ENCODE peak calls at places on chromosomes 3 and 15, in five cellular contexts. J is K562, E is HepG2, L is H1, I is GM12878. P is an unnamed sample.

GRCh38 chr3:71393093-71393492 is 190.4 kb downstream of the FOXP1 start:
- DNase-seq in J (no peak), E (no peak), L (no peak), I (no peak), P (no peak)

GRCh38 chr15:67998599-67999122 is 55.5 kb upstream of the PIAS1 start:
- DNase-seq in J (no peak), L (no peak), E (no peak), I (no peak), P (peak; percentile 57)

GRCh38 chr3:15319127-15319526 is 13.3 kb downstream of the SH3BP5 start:
- DNase-seq in L (no peak), E (no peak), I (no peak), J (no peak), P (no peak)

GRCh38 chr3:139353920-139354556 is 10.2 kb downstream of the MRPS22 start:
- DNase-seq in J (peak; percentile 63), L (no peak), E (peak; percentile 62), I (no peak), P (peak; percentile 53)

GRCh38 chr15:25859838-25860645 is 3.1 kb downstream of the ATP10A start:
- DNase-seq in E (no peak), I (no peak), J (no peak), L (no peak), P (no peak)

GRCh38 chr15:45268135-45268534 is 16.1 kb downstream of the SLC28A2 start:
- DNase-seq in J (no peak), E (peak; percentile 30), I (no peak), L (no peak), P (peak; percentile 18)

GRCh38 chr3:190531406-190531805 is 17.5 kb downstream of the IL1RAP start:
- DNase-seq in E (no peak), I (no peak), J (no peak), L (no peak), P (no peak)

GRCh38 chr3:108552267-108553159 is 36.7 kb downstream of the CIP2A start:
- DNase-seq in L (no peak), J (no peak), I (no peak), E (peak; percentile 35), P (peak; percentile 53)

GRCh38 chr3:57288403-57288802 is 4.1 kb downstream of the ASB14 start:
- DNase-seq in J (no peak), E (no peak), I (no peak), L (no peak), P (no peak)

GRCh38 chr3:57281710-57282109 is 10.8 kb downstream of the ASB14 start:
- DNase-seq in J (no peak), L (no peak), E (no peak), I (no peak), P (no peak)

GRCh38 chr3:57287205-57287604 is 5.3 kb downstream of the ASB14 start:
- DNase-seq in I (no peak), E (no peak), L (no peak), J (no peak), P (no peak)

GRCh38 chr3:57279685-57280084 is 12.8 kb downstream of the ASB14 start:
- DNase-seq in J (no peak), E (no peak), I (no peak), L (no peak), P (no peak)

GRCh38 chr3:57283366-57283765 is 9.1 kb downstream of the ASB14 start:
- DNase-seq in E (no peak), L (no peak), I (no peak), J (no peak), P (no peak)
- TF ChIP-seq HDAC2 in E (no peak), L (no peak), I (no peak), J (no peak), P (no peak)

GRCh38 chr3:134326760-134327593 is 47.3 kb downstream of the AMOTL2 start:
- DNase-seq in I (no peak), E (peak; percentile 90), J (no peak), L (no peak), P (peak; percentile 94)
- TF ChIP-seq HDAC2 in I (no peak), E (peak; percentile 64), J (no peak), L (no peak), P (no peak)

GRCh38 chr15:90598053-90598577 is 68.4 kb downstream of the CRTC3 start:
- DNase-seq in I (peak; percentile 46), J (peak; percentile 74), L (no peak), E (peak; percentile 40), P (peak; percentile 56)
- TF ChIP-seq HDAC2 in I (no peak), J (no peak), L (no peak), E (no peak), P (no peak)

DNA sequence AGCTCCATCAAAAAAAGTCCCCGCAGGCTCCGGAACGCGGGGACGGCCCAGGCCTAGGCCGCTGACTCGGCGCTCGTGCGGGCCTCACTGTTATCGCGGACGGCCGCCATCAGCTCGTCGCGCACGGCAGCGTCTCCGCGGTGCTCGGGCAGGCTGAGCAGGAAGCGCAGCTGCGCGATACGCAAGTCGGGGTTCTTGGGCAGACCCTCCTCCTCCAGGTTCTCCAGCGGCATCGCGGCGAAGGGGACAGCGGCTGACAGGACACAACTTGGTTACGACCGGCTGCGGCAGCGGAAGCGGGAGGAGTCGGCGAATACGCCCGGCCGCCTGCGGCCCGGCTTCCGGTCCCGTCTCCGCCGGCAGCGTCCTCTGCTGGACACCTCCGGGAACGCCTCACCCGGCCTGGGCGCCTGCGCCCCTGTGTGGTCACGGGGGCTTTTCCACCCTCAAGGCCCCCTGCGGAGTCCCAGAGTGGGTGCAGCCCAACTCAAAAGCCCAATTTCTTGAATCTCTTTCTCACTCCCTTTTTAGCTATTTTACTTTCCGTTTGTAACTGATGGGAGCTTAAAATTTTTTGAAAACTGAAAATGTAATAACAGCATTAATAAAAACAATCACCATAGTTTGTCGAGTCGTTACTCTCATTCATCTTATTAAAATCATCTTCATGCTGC is at the start of gene PSMD6:
- DNase-seq in J (peak; percentile 86), L (peak; percentile 57), E (peak; percentile 68), I (peak; percentile 49), P (peak; percentile 85)
- TF ChIP-seq HDAC2 in J (no peak), L (peak; percentile 60), E (peak; percentile 78), I (no peak), P (no peak)

GRCh38 chr3:162295323-162295983 is 798.8 kb downstream of the OTOL1 start:
- DNase-seq in L (no peak), I (no peak), E (no peak), J (no peak), P (peak; percentile 91)
- TF ChIP-seq HDAC2 in L (no peak), I (no peak), E (no peak), J (no peak), P (no peak)

GRCh38 chr3:75906555-75907112 is 121.3 kb upstream of the ZNF717 start:
- DNase-seq in E (no peak), L (peak; percentile 46), J (no peak), I (no peak), P (no peak)
- TF ChIP-seq HDAC2 in E (no peak), L (no peak), J (no peak), I (no peak), P (no peak)

DNA sequence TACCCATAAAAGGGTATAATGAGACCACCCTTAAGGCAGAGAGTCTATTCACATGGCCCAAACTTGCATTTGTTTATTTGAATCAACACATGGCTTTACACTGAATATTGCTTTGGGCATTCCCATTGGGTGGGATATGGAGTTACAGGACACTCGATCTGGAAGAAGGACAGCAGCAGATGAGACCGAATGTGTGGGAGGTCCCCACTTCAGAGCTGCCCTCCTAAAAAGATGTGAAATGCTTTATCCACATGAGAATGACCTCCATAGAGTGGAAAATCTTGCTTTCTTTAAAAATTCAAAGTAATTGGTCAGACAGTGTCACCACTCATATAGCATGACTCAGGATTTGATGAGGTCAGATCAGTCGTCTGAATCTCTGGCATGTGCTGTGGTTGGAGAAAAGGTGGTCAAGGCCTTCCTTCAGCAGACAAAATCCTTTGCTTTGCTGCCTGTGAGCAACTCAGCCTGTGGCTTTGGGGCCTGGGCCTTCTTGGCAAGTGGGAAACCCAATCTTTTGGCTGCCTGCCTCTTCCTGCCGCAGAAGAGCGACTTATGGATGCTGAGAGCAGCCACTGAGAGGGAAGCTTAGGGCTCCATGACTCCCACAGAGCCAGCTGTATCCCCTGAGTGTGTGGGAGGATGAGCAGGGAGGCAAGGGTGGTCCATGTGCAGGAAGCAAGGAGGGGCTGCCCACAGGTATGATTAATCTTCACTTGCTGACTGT is 39.3 kb downstream of the IL16 start:
- DNase-seq in L (no peak), E (no peak), J (no peak), I (no peak), P (no peak)
- TF ChIP-seq HDAC2 in L (no peak), E (no peak), J (no peak), I (no peak), P (no peak)

GRCh38 chr3:44509393-44509921 is 32.0 kb upstream of the ZNF445 start:
- DNase-seq in L (no peak), I (no peak), E (no peak), J (peak; percentile 36), P (peak; percentile 3)

GRCh38 chr3:44511238-44511567 is 33.7 kb upstream of the ZNF445 start:
- DNase-seq in E (peak; percentile 46), J (no peak), I (no peak), L (no peak), P (no peak)

GRCh38 chr3:44506961-44507360 is 29.5 kb upstream of the ZNF445 start:
- DNase-seq in L (peak; percentile 10), E (no peak), J (no peak), I (no peak), P (no peak)

GRCh38 chr3:44506556-44506955 is 29.1 kb upstream of the ZNF445 start:
- DNase-seq in J (no peak), I (no peak), E (no peak), L (no peak), P (no peak)

DNA sequence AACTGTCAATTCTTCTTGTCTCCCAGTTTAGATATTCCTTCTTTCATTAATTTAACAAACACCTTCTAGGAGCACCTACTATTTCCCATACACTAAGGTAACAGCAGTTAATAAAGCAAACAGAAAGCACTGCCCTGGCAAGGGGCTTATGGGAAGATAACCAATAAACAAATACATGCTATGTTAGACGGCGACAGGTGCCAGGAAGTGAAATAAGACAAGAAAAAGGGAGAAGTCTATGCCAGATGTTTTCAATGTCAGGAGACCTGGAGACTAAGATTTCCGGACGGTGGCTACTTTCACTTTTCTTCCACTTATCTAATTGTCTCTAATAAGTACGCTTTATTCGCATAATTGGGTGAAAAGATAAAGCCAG is 32.5 kb upstream of the ZNF445 start:
- DNase-seq in L (no peak), J (peak; percentile 33), E (no peak), I (no peak), P (peak; percentile 5)
- TF ChIP-seq HDAC2 in L (no peak), J (no peak), E (no peak), I (no peak), P (no peak)

DNA sequence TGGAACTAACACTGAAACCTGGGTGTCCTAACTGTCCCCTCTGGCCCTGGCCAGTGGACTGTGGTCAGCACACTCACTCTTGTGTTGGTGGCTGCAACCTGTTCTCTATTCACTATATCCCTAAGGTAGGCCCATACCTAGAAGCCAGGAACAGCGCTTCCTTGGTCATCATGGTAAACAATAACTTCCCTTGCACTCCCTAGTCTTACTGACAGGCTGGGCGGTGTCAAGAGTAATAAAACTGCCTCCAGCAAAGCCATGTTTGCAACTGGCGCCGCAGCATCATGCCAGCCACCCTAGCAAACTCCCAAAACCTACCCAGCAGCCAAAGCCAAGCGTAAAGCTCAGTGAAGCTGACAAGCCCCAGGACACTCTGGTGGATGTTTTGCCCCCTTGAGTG is 63.1 kb upstream of the TSEN2 start:
- DNase-seq in E (no peak), J (no peak), L (no peak), I (no peak), P (no peak)
- TF ChIP-seq HDAC2 in E (no peak), J (no peak), L (no peak), I (no peak), P (no peak)

P was measured in A549.